ENCODE peak calls at places on chromosomes 4 and X, in eight cellular contexts. One of them, this sample, is unnamed. For H3K4me1, the result is how much of the 10 kb centered on the place peaks cover.

GRCh38 chr4:54254116-54254914 is 25.2 kb downstream of the PDGFRA start:
- DNase-seq in psoas muscle: no peak
- DNase-seq in cardiac muscle cell: no peak
- DNase-seq in body of pancreas: no peak
- DNase-seq in breast epithelium: no peak
- DNase-seq in hepatocyte: no peak
- DNase-seq in tibial nerve: no peak
- DNase-seq in IMR-90: peak
- DNase-seq in this sample: no peak

GRCh38 chr4:152115794-152116193 is 355.0 kb upstream of the GATB start:
- DNase-seq in psoas muscle: no peak
- DNase-seq in cardiac muscle cell: no peak
- DNase-seq in body of pancreas: no peak
- DNase-seq in breast epithelium: no peak
- DNase-seq in hepatocyte: no peak
- DNase-seq in tibial nerve: no peak
- DNase-seq in IMR-90: no peak
- DNase-seq in this sample: no peak

GRCh38 chrX:123975180-123975579 is 13.7 kb downstream of the STAG2 start:
- DNase-seq in psoas muscle: no peak
- DNase-seq in cardiac muscle cell: no peak
- DNase-seq in body of pancreas: no peak
- DNase-seq in breast epithelium: no peak
- DNase-seq in hepatocyte: no peak
- DNase-seq in tibial nerve: no peak
- DNase-seq in IMR-90: peak
- DNase-seq in this sample: no peak

GRCh38 chr4:174316954-174317353 is 33.2 kb downstream of the CEP44 start:
- DNase-seq in psoas muscle: no peak
- DNase-seq in cardiac muscle cell: no peak
- DNase-seq in body of pancreas: no peak
- DNase-seq in breast epithelium: no peak
- DNase-seq in hepatocyte: no peak
- DNase-seq in tibial nerve: no peak
- DNase-seq in IMR-90: peak
- DNase-seq in this sample: no peak

GRCh38 chrX:56468441-56468840 is 95.0 kb upstream of the UBQLN2 start:
- DNase-seq in psoas muscle: no peak
- DNase-seq in cardiac muscle cell: no peak
- DNase-seq in body of pancreas: no peak
- DNase-seq in breast epithelium: no peak
- DNase-seq in hepatocyte: no peak
- DNase-seq in tibial nerve: no peak
- DNase-seq in IMR-90: no peak
- DNase-seq in this sample: no peak

GRCh38 chr4:108811486-108811885 is 48.6 kb upstream of the ETNPPL start:
- DNase-seq in psoas muscle: no peak
- DNase-seq in cardiac muscle cell: no peak
- DNase-seq in body of pancreas: no peak
- DNase-seq in breast epithelium: no peak
- DNase-seq in hepatocyte: no peak
- DNase-seq in tibial nerve: no peak
- DNase-seq in IMR-90: no peak
- DNase-seq in this sample: no peak

GRCh38 chr4:42391981-42392380 is 5.3 kb upstream of the SHISA3 start:
- DNase-seq in psoas muscle: peak
- DNase-seq in cardiac muscle cell: peak
- DNase-seq in body of pancreas: no peak
- DNase-seq in breast epithelium: no peak
- DNase-seq in hepatocyte: no peak
- DNase-seq in tibial nerve: no peak
- DNase-seq in IMR-90: no peak
- DNase-seq in this sample: peak

GRCh38 chr4:78417603-78418002 is 134.0 kb upstream of the ANXA3 start:
- DNase-seq in psoas muscle: no peak
- DNase-seq in cardiac muscle cell: no peak
- DNase-seq in body of pancreas: no peak
- DNase-seq in breast epithelium: no peak
- DNase-seq in hepatocyte: no peak
- DNase-seq in tibial nerve: no peak
- DNase-seq in IMR-90: no peak
- DNase-seq in this sample: no peak

GRCh38 chr4:105807496-105807895 is 87.8 kb upstream of the NPNT start:
- DNase-seq in psoas muscle: no peak
- DNase-seq in cardiac muscle cell: no peak
- DNase-seq in body of pancreas: no peak
- DNase-seq in breast epithelium: no peak
- DNase-seq in hepatocyte: no peak
- DNase-seq in tibial nerve: no peak
- DNase-seq in IMR-90: peak
- DNase-seq in this sample: no peak

GRCh38 chr4:6782846-6783110 is 251 bp downstream of the KIAA0232 start:
- DNase-seq in psoas muscle: no peak
- DNase-seq in cardiac muscle cell: no peak
- DNase-seq in body of pancreas: no peak
- DNase-seq in breast epithelium: no peak
- DNase-seq in hepatocyte: no peak
- DNase-seq in tibial nerve: no peak
- DNase-seq in IMR-90: no peak
- DNase-seq in this sample: no peak

GRCh38 chrX:41332408-41332987 is 1.5 kb upstream of the DDX3X start:
- DNase-seq in psoas muscle: no peak
- DNase-seq in cardiac muscle cell: no peak
- DNase-seq in body of pancreas: no peak
- DNase-seq in breast epithelium: peak
- DNase-seq in hepatocyte: peak
- DNase-seq in tibial nerve: no peak
- DNase-seq in IMR-90: peak
- DNase-seq in this sample: peak

GRCh38 chr4:37573566-37573965 is 112.6 kb downstream of the RELL1 start:
- DNase-seq in psoas muscle: no peak
- DNase-seq in cardiac muscle cell: no peak
- DNase-seq in body of pancreas: no peak
- DNase-seq in breast epithelium: no peak
- DNase-seq in hepatocyte: no peak
- DNase-seq in tibial nerve: no peak
- DNase-seq in IMR-90: no peak
- DNase-seq in this sample: no peak

GRCh38 chrX:115344885-115345653 is 55.6 kb downstream of the LUZP4 start:
- DNase-seq in psoas muscle: peak
- DNase-seq in cardiac muscle cell: peak
- DNase-seq in body of pancreas: peak
- DNase-seq in breast epithelium: peak
- DNase-seq in hepatocyte: peak
- DNase-seq in tibial nerve: peak
- DNase-seq in IMR-90: peak
- DNase-seq in this sample: peak

GRCh38 chr4:88106205-88106604 is 52.2 kb downstream of the ABCG2 start:
- DNase-seq in psoas muscle: no peak
- DNase-seq in cardiac muscle cell: no peak
- DNase-seq in body of pancreas: no peak
- DNase-seq in breast epithelium: no peak
- DNase-seq in hepatocyte: no peak
- DNase-seq in tibial nerve: no peak
- DNase-seq in IMR-90: peak
- DNase-seq in this sample: no peak

GRCh38 chr4:56628592-56628991 is 52.5 kb downstream of the HOPX start:
- DNase-seq in psoas muscle: no peak
- DNase-seq in cardiac muscle cell: no peak
- DNase-seq in body of pancreas: no peak
- DNase-seq in breast epithelium: no peak
- DNase-seq in hepatocyte: no peak
- DNase-seq in tibial nerve: no peak
- DNase-seq in IMR-90: no peak
- DNase-seq in this sample: no peak

GRCh38 chr4:172412851-172413250 is 599.6 kb downstream of the GALNTL6 start:
- DNase-seq in psoas muscle: no peak
- DNase-seq in cardiac muscle cell: no peak
- DNase-seq in body of pancreas: no peak
- DNase-seq in breast epithelium: no peak
- DNase-seq in hepatocyte: no peak
- DNase-seq in tibial nerve: no peak
- DNase-seq in IMR-90: no peak
- DNase-seq in this sample: no peak

DNA sequence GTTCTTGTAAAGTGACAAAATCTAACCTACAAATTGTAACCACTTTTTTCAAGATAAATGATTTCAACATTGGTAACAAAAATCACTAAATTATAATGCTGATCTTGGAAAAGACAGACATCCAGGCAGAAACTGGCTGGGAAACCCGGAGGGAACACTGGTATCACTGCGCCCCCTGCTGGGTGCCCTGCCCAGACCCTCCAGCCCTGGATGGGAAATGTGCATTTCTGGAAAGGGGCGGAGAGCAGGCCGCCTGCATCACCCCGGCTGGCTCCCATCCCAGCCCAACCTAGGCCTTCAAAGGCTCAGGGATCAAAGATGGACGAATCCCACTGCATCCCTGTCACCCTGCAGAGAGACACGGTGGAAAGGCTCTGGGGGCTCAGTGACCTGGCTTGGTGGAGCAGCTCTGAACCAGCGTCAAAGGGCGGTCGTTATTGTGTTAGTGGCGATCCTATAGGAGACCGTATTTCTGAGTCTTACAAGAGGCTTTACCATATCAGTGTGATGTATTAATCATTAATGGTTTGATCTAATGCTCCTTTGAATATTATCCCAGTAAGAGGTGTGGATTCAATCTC is 37.3 kb downstream of the ACOX3 start:
- DNase-seq in psoas muscle: peak
- DNase-seq in cardiac muscle cell: peak
- DNase-seq in body of pancreas: peak
- DNase-seq in breast epithelium: peak
- DNase-seq in hepatocyte: peak
- DNase-seq in tibial nerve: peak
- DNase-seq in IMR-90: peak
- DNase-seq in this sample: peak
- H3K4me1 ChIP-seq in psoas muscle: under half
- H3K4me1 ChIP-seq in cardiac muscle cell: under half
- H3K4me1 ChIP-seq in body of pancreas: under half
- H3K4me1 ChIP-seq in breast epithelium: under half
- H3K4me1 ChIP-seq in hepatocyte: under half
- H3K4me1 ChIP-seq in tibial nerve: under half
- H3K4me1 ChIP-seq in IMR-90: under half
- H3K4me1 ChIP-seq in this sample: half or more

GRCh38 chr4:159105063-159105414 is 2.2 kb downstream of the RAPGEF2 start:
- DNase-seq in psoas muscle: no peak
- DNase-seq in cardiac muscle cell: no peak
- DNase-seq in body of pancreas: no peak
- DNase-seq in breast epithelium: no peak
- DNase-seq in hepatocyte: peak
- DNase-seq in tibial nerve: no peak
- DNase-seq in IMR-90: peak
- DNase-seq in this sample: no peak
- H3K4me3 ChIP-seq in psoas muscle: peak
- H3K4me3 ChIP-seq in cardiac muscle cell: peak
- H3K4me3 ChIP-seq in body of pancreas: peak
- H3K4me3 ChIP-seq in breast epithelium: peak
- H3K4me3 ChIP-seq in hepatocyte: peak
- H3K4me3 ChIP-seq in tibial nerve: peak
- H3K4me3 ChIP-seq in IMR-90: peak
- H3K4me3 ChIP-seq in this sample: peak

GRCh38 chr4:69727412-69727811 is 33.0 kb downstream of the SULT1B1 start:
- DNase-seq in psoas muscle: no peak
- DNase-seq in cardiac muscle cell: no peak
- DNase-seq in body of pancreas: no peak
- DNase-seq in breast epithelium: no peak
- DNase-seq in hepatocyte: no peak
- DNase-seq in tibial nerve: no peak
- DNase-seq in IMR-90: no peak
- DNase-seq in this sample: no peak

GRCh38 chr4:69730002-69730401 is 30.4 kb downstream of the SULT1B1 start:
- DNase-seq in psoas muscle: no peak
- DNase-seq in cardiac muscle cell: no peak
- DNase-seq in body of pancreas: no peak
- DNase-seq in breast epithelium: no peak
- DNase-seq in hepatocyte: no peak
- DNase-seq in tibial nerve: no peak
- DNase-seq in IMR-90: no peak
- DNase-seq in this sample: no peak

GRCh38 chr4:69731826-69732225 is 28.6 kb downstream of the SULT1B1 start:
- DNase-seq in psoas muscle: no peak
- DNase-seq in cardiac muscle cell: no peak
- DNase-seq in body of pancreas: no peak
- DNase-seq in breast epithelium: no peak
- DNase-seq in hepatocyte: peak
- DNase-seq in tibial nerve: no peak
- DNase-seq in IMR-90: no peak
- DNase-seq in this sample: no peak

GRCh38 chr4:69727924-69728323 is 32.5 kb downstream of the SULT1B1 start:
- DNase-seq in psoas muscle: no peak
- DNase-seq in cardiac muscle cell: no peak
- DNase-seq in body of pancreas: no peak
- DNase-seq in breast epithelium: no peak
- DNase-seq in hepatocyte: no peak
- DNase-seq in tibial nerve: no peak
- DNase-seq in IMR-90: no peak
- DNase-seq in this sample: no peak

DNA sequence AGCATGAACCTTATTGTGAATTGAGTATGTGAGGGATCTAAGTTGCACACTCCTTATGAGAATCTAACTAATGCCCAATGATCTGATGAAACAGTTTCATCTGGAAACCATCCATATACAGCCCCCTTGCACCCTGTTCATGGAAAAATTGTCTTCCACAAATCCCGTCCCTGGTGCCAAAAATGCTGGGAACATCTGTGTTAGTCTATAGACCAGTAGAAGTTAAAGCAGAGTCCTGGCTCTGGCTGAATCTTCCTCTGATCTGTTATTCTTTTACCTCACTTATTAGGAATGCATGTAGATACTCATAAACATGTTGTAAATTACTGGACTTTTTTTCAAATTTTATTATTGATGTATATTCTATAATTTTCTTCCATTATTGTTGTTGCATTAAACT is 29.2 kb downstream of the SULT1B1 start:
- DNase-seq in psoas muscle: no peak
- DNase-seq in cardiac muscle cell: no peak
- DNase-seq in body of pancreas: no peak
- DNase-seq in breast epithelium: no peak
- DNase-seq in hepatocyte: peak
- DNase-seq in tibial nerve: no peak
- DNase-seq in IMR-90: no peak
- DNase-seq in this sample: no peak
- TF ChIP-seq CTCF in psoas muscle: no peak
- TF ChIP-seq CTCF in cardiac muscle cell: no peak
- TF ChIP-seq CTCF in body of pancreas: no peak
- TF ChIP-seq CTCF in breast epithelium: no peak
- TF ChIP-seq CTCF in hepatocyte: no peak
- TF ChIP-seq CTCF in tibial nerve: no peak
- TF ChIP-seq CTCF in IMR-90: no peak
- TF ChIP-seq CTCF in this sample: no peak

DNA sequence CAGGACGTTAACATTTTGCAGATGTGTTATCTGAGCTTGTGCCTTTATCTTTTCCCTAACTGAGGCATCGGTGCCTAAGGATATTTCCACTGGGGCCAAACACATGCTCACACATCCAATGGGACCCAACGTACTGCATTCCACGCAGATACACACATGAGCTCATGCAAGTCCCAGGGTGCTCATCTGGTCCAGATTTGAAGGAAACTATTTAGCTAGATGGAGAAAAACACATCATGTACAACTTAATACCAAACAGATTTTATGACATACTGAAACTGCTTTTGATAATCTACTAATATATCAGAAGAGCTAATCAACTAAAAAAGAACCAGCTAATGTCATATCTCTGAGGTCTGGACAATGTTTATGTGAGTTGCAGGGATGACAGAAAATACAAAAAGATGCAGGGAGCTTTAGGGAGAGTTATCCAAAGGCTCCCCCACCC is 172.6 kb downstream of the SMIM20 start:
- DNase-seq in psoas muscle: no peak
- DNase-seq in cardiac muscle cell: no peak
- DNase-seq in body of pancreas: no peak
- DNase-seq in breast epithelium: no peak
- DNase-seq in hepatocyte: no peak
- DNase-seq in tibial nerve: no peak
- DNase-seq in IMR-90: no peak
- DNase-seq in this sample: no peak
- H3K4me1 ChIP-seq in psoas muscle: under half
- H3K4me1 ChIP-seq in cardiac muscle cell: under half
- H3K4me1 ChIP-seq in body of pancreas: under half
- H3K4me1 ChIP-seq in breast epithelium: under half
- H3K4me1 ChIP-seq in hepatocyte: under half
- H3K4me1 ChIP-seq in tibial nerve: under half
- H3K4me1 ChIP-seq in IMR-90: under half
- H3K4me1 ChIP-seq in this sample: under half

This sample was measured in left ventricle myocardium inferior.